ENCODE peak calls at places on chromosomes 5 and 9, in ten cellular contexts. P is neural crest cell, E is heart left ventricle, N is GM20000, V is psoas muscle, Y is astrocyte of the spinal cord, B is dorsolateral prefrontal cortex, F is kidney epithelial cell, G is AG04450, D is esophagus squamous epithelium. L is an unnamed sample.

GRCh38 chr5:141507387-141508091 is 18.7 kb downstream of the PCDHGC5 start:
- DNase-seq in F (no peak), Y (peak; percentile 89), B (no peak), G (peak; percentile 83), E (peak; percentile 75), D (no peak), V (peak; percentile 78), N (peak; percentile 56), P (no peak), L (peak; percentile 78)

GRCh38 chr5:1203968-1204692 is 2.7 kb downstream of the SLC6A19 start:
- DNase-seq in Y (no peak), F (no peak), G (no peak), V (no peak), D (no peak), P (no peak), N (no peak), E (peak; percentile 59), B (no peak), L (no peak)

GRCh38 chr9:134056483-134057310 is 11.1 kb downstream of the BRD3 start:
- DNase-seq in N (no peak), Y (no peak), G (no peak), P (no peak), F (no peak), E (peak; percentile 63), D (no peak), B (no peak), V (peak; percentile 62), L (no peak)

GRCh38 chr9:129610473-129611301 is 10.2 kb downstream of the C9orf50 start:
- DNase-seq in Y (peak; percentile 75), D (no peak), F (no peak), B (peak; percentile 77), N (peak; percentile 90), G (no peak), P (peak; percentile 83), E (peak; percentile 92), V (peak; percentile 87), L (peak; percentile 76)

GRCh38 chr5:145350501-145350900 is 484.6 kb downstream of the PRELID2 start:
- DNase-seq in E (no peak), P (no peak), N (no peak), D (no peak), B (no peak), G (peak; percentile 18), V (no peak), Y (peak; percentile 77), F (peak; percentile 34), L (peak; percentile 84)

GRCh38 chr5:79834420-79835219 is 145.0 kb downstream of the CMYA5 start:
- DNase-seq in Y (no peak), P (no peak), N (no peak), D (no peak), G (no peak), V (peak; percentile 61), B (no peak), E (no peak), F (no peak), L (no peak)

GRCh38 chr9:34555002-34555348 is 32.2 kb upstream of the ENHO start:
- DNase-seq in B (no peak), D (no peak), N (no peak), F (no peak), V (peak; percentile 65), Y (no peak), E (no peak), G (no peak), P (no peak), L (no peak)

GRCh38 chr5:53265043-53265442 is 155.5 kb upstream of the MOCS2 start:
- DNase-seq in F (no peak), N (no peak), P (no peak), V (no peak), Y (no peak), D (no peak), E (no peak), G (no peak), B (no peak), L (no peak)

GRCh38 chr5:170527998-170528397 is 24.2 kb downstream of the KCNIP1 start:
- DNase-seq in V (no peak), Y (no peak), F (no peak), N (no peak), B (no peak), D (no peak), P (no peak), E (no peak), G (no peak), L (no peak)

GRCh38 chr5:134246771-134247329 is 21.0 kb upstream of the PPP2CA start:
- DNase-seq in E (no peak), D (no peak), Y (no peak), G (no peak), F (no peak), P (no peak), V (peak; percentile 80), B (no peak), N (no peak), L (no peak)

GRCh38 chr9:113477661-113478060 is 14.1 kb downstream of the RGS3 start:
- DNase-seq in Y (no peak), G (no peak), E (no peak), P (no peak), F (no peak), V (no peak), N (no peak), B (no peak), D (no peak), L (no peak)

GRCh38 chr5:40106847-40107246 is 572.9 kb upstream of the PTGER4 start:
- DNase-seq in D (no peak), V (no peak), F (no peak), N (no peak), G (no peak), E (no peak), Y (no peak), B (no peak), P (no peak), L (no peak)

GRCh38 chr5:73336366-73336765 is 112.2 kb downstream of the FOXD1 start:
- DNase-seq in E (no peak), N (no peak), G (no peak), V (no peak), Y (no peak), P (no peak), B (no peak), D (no peak), F (no peak), L (peak; percentile 9)

GRCh38 chr5:73028991-73029540 is 73.2 kb downstream of the FCHO2 start:
- DNase-seq in N (no peak), V (no peak), P (no peak), E (no peak), G (no peak), B (no peak), F (no peak), Y (peak; percentile 22), D (no peak), L (peak; percentile 12)

GRCh38 chr5:98929123-98929981 is 545 bp upstream of the CHD1 start:
- DNase-seq in Y (peak; percentile 96), E (peak; percentile 95), D (peak; percentile 79), N (peak; percentile 87), P (peak; percentile 71), F (peak; percentile 88), G (peak; percentile 86), V (peak; percentile 100), B (peak; percentile 93), L (peak; percentile 98)

GRCh38 chr5:96054272-96055030 is 92.8 kb upstream of the ELL2 start:
- DNase-seq in E (no peak), B (no peak), Y (no peak), P (no peak), G (no peak), V (no peak), F (no peak), D (no peak), N (no peak), L (no peak)

GRCh38 chr5:145825751-145826180 is 9.4 kb downstream of the PRELID2 start:
- DNase-seq in B (no peak), Y (peak; percentile 68), F (no peak), P (no peak), D (no peak), E (no peak), N (peak; percentile 44), G (no peak), V (no peak), L (peak; percentile 79)

GRCh38 chr5:53357439-53357838 is 123.0 kb upstream of the FST start:
- DNase-seq in E (no peak), Y (no peak), G (no peak), D (no peak), F (no peak), P (no peak), N (no peak), V (no peak), B (no peak), L (no peak)

GRCh38 chr9:91750343-91750742 is 199.7 kb downstream of the ROR2 start:
- DNase-seq in Y (no peak), D (no peak), E (no peak), N (no peak), P (no peak), V (no peak), G (no peak), B (peak; percentile 64), F (no peak), L (no peak)
- TF ChIP-seq CTCF in Y (no peak), D (no peak), E (no peak), N (no peak), P (no peak), V (no peak), G (no peak), B (peak; percentile 33), F (no peak), L (no peak)

GRCh38 chr5:38569180-38569579 is 12.7 kb upstream of the LIFR start:
- DNase-seq in B (no peak), E (no peak), F (no peak), N (no peak), P (no peak), G (no peak), D (no peak), V (no peak), Y (no peak), L (no peak)
- TF ChIP-seq CTCF in B (no peak), E (no peak), F (no peak), N (no peak), P (no peak), G (no peak), D (no peak), V (no peak), Y (no peak), L (no peak)

DNA sequence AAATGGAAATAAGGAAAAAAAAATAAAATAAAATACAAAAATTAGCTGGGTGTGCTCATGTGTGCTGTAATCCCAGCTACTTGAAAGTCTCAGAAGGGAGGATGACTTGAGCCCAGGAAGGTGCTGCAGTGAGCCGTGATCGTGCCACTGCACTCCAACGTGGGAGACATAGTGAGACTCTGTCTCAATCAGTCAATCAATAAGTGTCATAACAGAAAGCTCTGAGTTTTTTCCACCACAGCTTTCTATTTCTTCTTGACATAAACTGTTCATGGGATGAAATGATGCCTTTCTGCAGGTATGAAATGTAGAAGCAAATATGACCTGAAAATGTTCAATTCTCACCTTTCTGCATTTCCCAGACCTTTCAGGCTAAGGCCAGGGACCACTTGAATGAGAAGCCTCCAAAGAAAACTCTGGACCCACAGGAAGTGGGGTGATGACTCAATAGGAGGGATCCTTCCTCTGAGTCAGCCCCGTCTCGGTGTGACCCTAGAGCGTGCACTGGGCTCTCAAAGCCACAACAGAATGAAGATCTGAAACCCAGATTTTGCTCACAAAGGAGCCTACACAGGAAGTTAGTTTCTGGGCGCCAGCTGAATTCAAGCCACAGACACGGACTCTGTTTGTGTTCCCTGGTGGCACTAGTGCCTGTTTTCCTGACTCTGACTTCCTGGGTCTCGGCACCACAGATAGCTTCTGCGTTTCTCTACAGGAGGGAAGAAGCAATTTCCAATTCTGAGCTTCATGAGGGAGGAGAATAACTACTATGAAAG is 62.0 kb downstream of the ANKH start:
- DNase-seq in F (peak; percentile 71), D (peak; percentile 12), B (peak; percentile 54), E (no peak), N (peak; percentile 81), P (no peak), V (peak; percentile 68), Y (peak; percentile 96), G (peak; percentile 46), L (peak; percentile 94)
- TF ChIP-seq CTCF in F (no peak), D (no peak), B (peak; percentile 5), E (no peak), N (no peak), P (no peak), V (no peak), Y (no peak), G (no peak), L (no peak)

GRCh38 chr5:20972419-20972925 is 984.5 kb upstream of the CDH18 start:
- DNase-seq in E (peak; percentile 33), G (no peak), D (no peak), V (peak; percentile 74), N (no peak), F (peak; percentile 9), B (no peak), Y (peak; percentile 57), P (no peak), L (peak; percentile 67)
- TF ChIP-seq CTCF in E (peak; percentile 6), G (peak; percentile 42), D (no peak), V (no peak), N (no peak), F (peak; percentile 56), B (peak; percentile 16), Y (peak; percentile 66), P (peak; percentile 51), L (peak; percentile 33)

L was measured in cardiac fibroblast.